ENCODE peak calls at places on chromosomes 6 and 20, in five cellular contexts. M is HepG2, S is SK-N-SH, X is GM12878, H is K562. G is an unnamed sample.

GRCh38 chr20:18404172-18404571 is 62.7 kb downstream of the DZANK1 start:
- DNase-seq in M (no peak), S (no peak), X (no peak), H (no peak), G (no peak)

GRCh38 chr6:116229287-116229913 is 24.5 kb downstream of the TSPYL4 start:
- DNase-seq in M (no peak), S (peak), X (no peak), H (peak), G (peak)

GRCh38 chr6:47146426-47147174 is 104.5 kb upstream of the ADGRF1 start:
- DNase-seq in M (no peak), S (no peak), X (no peak), H (no peak), G (no peak)

GRCh38 chr6:130529569-130530149 is 163.8 kb downstream of the TMEM200A start:
- DNase-seq in M (no peak), S (no peak), X (no peak), H (no peak), G (no peak)

GRCh38 chr6:65937982-65938381 is 231.0 kb upstream of the EYS start:
- DNase-seq in M (no peak), S (no peak), X (no peak), H (no peak), G (no peak)

GRCh38 chr6:166167801-166168615 is at the start of gene TBXT:
- DNase-seq in M (no peak), S (no peak), X (peak), H (no peak), G (no peak)

GRCh38 chr6:4069199-4069598 is 9.7 kb downstream of the FAM217A start:
- DNase-seq in M (no peak), S (no peak), X (no peak), H (no peak), G (no peak)

GRCh38 chr6:146785001-146785585 is 186.3 kb downstream of the ADGB start:
- DNase-seq in M (peak), S (peak), X (no peak), H (peak), G (peak)

GRCh38 chr6:28673800-28674671 is 148.4 kb downstream of the GPX5 start:
- DNase-seq in M (peak), S (peak), X (peak), H (no peak), G (peak)

GRCh38 chr6:165233089-165233488 is 76.3 kb downstream of the C6orf118 start:
- DNase-seq in M (no peak), S (no peak), X (no peak), H (no peak), G (no peak)

GRCh38 chr6:110328231-110328630 is 29.9 kb downstream of the METTL24 start:
- DNase-seq in M (no peak), S (no peak), X (no peak), H (no peak), G (no peak)

GRCh38 chr20:52251137-52251700 is 59.6 kb upstream of the ZFP64 start:
- DNase-seq in M (no peak), S (no peak), X (no peak), H (no peak), G (no peak)

GRCh38 chr6:53527249-53527765 is 17.6 kb downstream of the GCLC start:
- DNase-seq in M (no peak), S (no peak), X (no peak), H (no peak), G (no peak)

DNA sequence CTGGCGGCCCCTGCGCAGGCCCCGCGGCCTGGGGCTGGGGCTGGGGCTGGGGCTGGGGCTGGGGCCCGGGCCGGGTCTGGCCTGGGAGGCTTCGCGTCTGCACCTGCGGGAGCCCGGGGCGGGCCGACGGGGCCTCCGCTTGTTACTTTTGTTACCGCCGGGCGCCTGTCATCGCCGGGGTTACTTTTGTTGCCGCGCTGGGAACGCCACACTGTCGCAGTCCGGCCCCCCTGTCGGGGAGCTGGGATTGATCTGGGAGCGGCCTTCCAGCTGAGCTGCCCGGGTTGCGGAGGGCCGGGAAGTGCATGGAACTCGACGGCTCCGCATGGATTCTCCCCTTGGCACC is 703 bp downstream of the OGFR start:
- DNase-seq in M (no peak), S (peak), X (no peak), H (no peak), G (no peak)
- TF ChIP-seq FOXM1 in M (no peak), S (no peak), X (no peak), H (no peak), G (no peak)

DNA sequence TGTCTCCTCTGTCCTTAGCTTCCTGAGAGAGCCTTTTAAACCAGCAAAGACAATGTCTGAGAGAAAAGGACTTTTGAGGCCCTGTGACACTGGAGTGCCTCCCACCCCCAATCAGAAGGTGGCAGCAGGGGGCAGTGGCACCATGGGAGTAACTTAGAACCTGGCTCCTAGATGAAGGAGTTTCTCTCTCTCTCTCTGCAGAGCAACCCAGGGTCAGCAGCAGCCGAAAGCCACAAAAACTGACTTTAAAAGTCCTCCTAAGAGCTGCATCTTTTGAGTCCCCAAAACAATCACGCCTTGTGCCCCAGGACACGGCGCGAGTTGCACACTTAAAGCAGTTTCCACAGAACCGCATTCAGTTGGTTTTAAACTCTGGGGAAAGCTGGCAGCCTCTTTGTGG is 5.3 kb upstream of the TCP11 start:
- DNase-seq in M (peak), S (peak), X (no peak), H (peak), G (peak)
- TF ChIP-seq FOXM1 in M (no peak), S (no peak), X (no peak), H (no peak), G (no peak)

DNA sequence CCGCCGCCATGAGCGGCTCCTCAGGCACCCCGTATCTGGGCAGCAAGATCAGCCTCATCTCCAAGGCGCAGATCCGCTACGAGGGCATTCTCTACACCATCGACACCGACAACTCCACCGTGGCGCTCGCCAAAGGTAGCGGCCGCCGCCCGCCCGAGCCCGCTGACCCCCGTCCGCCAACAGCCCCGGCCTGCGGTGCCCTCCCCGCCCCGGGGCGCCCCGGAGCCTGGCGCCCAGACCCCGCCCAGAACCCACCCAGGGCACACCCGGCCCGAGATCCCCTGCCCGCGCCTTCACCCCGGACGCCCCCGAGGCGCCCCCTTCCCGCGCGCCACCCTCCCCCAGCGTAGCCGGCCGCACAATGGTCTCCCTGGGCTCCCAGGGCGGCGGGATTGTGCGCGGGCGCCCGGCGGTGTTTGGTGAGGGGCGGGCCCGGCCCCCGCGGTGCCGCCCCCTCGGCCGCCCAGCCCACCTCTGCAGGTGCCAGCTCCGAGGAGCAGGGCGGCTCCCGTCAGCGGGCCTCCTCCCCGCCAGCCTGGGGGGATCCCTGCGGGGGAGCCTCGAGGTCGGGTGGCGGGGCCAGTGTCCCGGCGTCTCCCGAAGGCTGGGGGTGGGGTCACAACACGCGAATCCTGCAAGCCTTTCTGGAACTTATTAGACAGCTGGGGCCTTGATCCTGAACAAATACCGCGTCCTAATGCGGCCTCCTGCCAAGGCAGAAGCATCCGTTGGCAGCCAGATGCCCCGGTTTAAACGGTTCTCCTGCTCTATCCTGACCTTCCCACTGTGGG is 579 bp downstream of the LSM14B start:
- DNase-seq in M (no peak), S (peak), X (no peak), H (peak), G (peak)
- TF ChIP-seq FOXM1 in M (peak), S (no peak), X (no peak), H (no peak), G (no peak)

GRCh38 chr6:96124778-96125177 is 109.0 kb downstream of the FUT9 start:
- DNase-seq in M (no peak), S (no peak), X (no peak), H (no peak), G (no peak)
- TF ChIP-seq FOXM1 in M (no peak), S (no peak), X (no peak), H (no peak), G (no peak)

GRCh38 chr20:41290804-41291389 is 26.6 kb downstream of the ZHX3 start:
- DNase-seq in M (no peak), S (no peak), X (no peak), H (no peak), G (no peak)

DNA sequence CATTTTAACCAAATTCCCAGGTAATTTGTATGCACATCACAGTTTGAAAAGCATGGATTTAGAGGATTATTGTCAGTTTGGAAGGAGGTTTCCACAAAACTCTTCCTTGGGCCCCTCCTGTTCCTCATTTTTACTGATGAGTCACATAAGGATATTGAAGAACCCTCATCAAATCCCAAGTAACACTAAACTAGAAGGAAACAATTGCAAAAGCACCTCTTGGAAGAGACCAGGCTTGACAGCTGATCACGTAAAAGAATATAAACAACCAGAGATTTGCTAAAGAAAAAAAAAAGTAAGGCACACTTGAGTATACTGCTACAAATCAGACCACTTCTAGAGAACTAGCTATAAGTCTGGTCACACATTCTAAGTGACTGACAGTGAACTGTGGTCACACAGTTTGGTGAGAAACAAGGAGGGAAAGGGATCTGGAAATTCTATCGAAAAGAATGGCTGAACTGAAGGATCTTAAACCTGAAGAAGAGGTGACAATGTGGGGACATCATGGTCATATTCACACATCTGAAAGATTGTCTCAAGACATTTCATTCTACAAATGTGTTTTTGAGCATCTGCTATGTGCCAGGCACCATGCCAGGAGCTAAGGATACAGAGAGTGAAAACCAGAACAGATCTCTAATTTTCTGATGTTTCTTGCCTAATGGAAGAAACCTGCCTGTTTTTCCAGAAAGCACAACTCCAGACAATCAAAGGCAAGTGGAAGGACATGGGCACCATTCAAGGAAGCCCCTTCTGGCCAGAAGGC is 24.1 kb downstream of the ZHX3 start:
- DNase-seq in M (no peak), S (no peak), X (no peak), H (no peak), G (no peak)
- TF ChIP-seq FOXM1 in M (no peak), S (no peak), X (no peak), H (no peak), G (no peak)

GRCh38 chr6:169292340-169293124 is 38.9 kb upstream of the THBS2 start:
- DNase-seq in M (peak), S (no peak), X (no peak), H (no peak), G (no peak)
- TF ChIP-seq FOXM1 in M (no peak), S (peak), X (no peak), H (no peak), G (no peak)

GRCh38 chr6:154937306-154938244 is 57.5 kb upstream of the TIAM2 start:
- DNase-seq in M (no peak), S (no peak), X (no peak), H (no peak), G (no peak)

GRCh38 chr6:154931741-154932424 is 63.2 kb upstream of the TIAM2 start:
- DNase-seq in M (peak), S (no peak), X (no peak), H (no peak), G (no peak)

GRCh38 chr6:154930490-154930889 is 64.6 kb upstream of the TIAM2 start:
- DNase-seq in M (no peak), S (no peak), X (no peak), H (no peak), G (no peak)

GRCh38 chr6:154932562-154933027 is 62.5 kb upstream of the TIAM2 start:
- DNase-seq in M (peak), S (peak), X (no peak), H (no peak), G (no peak)

DNA sequence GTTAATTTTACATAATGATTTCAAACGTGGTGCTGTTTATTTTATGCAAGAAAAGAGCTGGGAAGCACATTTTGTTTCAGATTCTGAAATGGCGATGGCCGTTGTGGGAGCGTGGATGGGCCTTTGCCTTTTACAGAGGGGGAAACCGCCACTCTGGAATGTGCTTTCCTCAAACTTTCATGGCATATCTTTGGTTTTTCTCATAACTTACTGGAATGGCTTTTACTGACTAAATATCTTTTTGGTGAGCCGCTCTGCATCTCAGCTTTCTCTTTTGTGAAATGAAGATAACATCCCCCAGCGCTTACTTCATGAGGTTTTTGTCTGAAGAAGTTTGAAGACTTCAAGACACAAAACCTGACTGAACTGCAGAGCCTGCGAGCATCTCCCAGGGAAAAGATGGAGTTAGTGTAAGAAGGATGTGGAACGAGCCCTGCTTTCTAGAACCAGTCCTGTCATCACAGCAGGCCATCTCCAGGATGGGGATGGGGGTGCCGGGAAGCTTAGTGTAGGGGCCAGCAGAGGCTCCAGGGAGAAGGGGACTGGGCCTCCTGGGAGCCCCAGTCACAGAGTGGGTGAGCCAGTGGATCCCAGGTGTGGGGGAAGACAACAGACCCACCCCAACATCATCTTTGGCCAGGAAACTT is 61.8 kb upstream of the TIAM2 start:
- DNase-seq in M (no peak), S (no peak), X (no peak), H (no peak), G (no peak)
- TF ChIP-seq FOXM1 in M (no peak), S (no peak), X (no peak), H (no peak), G (no peak)

GRCh38 chr6:113994934-113995342 is 24.0 kb upstream of the HDAC2 start:
- DNase-seq in M (peak), S (peak), X (no peak), H (peak), G (peak)
- TF ChIP-seq FOXM1 in M (no peak), S (no peak), X (no peak), H (no peak), G (no peak)

DNA sequence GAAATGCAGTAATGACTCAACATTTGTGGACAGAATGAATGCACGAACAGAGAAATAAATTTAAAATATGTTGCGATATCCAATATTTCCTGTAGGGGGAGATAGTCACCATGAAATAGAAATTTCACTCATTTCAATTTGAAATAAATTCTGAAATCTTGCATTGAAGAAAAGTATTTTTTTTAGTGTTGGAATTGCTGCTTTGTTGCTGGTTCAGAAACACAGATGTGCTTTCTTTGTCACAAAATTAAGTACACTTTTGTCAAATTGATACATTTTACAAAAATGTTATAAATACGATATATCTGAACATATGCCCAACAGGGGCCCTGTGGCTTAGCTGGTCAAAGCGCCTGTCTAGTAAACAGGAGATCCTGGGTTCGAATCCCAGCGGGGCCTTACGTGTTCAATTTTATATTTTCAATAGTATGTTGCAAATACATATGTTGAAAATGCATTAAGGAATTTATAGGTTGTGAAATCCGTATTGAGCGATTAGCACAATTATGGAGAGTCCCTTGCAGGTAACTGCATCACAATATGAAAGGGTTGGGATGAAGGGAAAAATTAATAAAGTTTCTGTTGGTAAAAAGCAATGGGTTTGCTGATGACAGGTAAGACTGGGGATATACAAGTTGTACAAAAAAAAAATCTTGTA is 85.4 kb upstream of the PRSS16 start:
- DNase-seq in M (peak), S (peak), X (no peak), H (peak), G (peak)
- TF ChIP-seq FOXM1 in M (no peak), S (no peak), X (no peak), H (no peak), G (no peak)